ENCODE peak calls at places on chromosomes 12 and 14, in six cellular contexts. K is upper lobe of left lung, Y is stomach, W is breast epithelium, H is HepG2, A is spleen. Q is an unnamed sample. For H3K4me1, the result is how much of the 10 kb centered on the place peaks cover.

GRCh38 chr14:99544971-99545370 is 59.0 kb downstream of the CCDC85C start:
- DNase-seq in K (no peak), Y (no peak), W (no peak), H (no peak), A (no peak), Q (no peak)

GRCh38 chr14:47917344-47917954 is 242.0 kb upstream of the MDGA2 start:
- DNase-seq in K (no peak), Y (no peak), W (no peak), H (peak), A (no peak), Q (no peak)

GRCh38 chr12:114499338-114499737 is 93.4 kb upstream of the TBX5 start:
- DNase-seq in K (no peak), Y (no peak), W (no peak), H (no peak), A (no peak), Q (no peak)

GRCh38 chr14:22561661-22562579 is 27.1 kb downstream of the DAD1 start:
- DNase-seq in K (no peak), Y (no peak), W (no peak), H (peak), A (no peak), Q (no peak)

GRCh38 chr12:109277899-109278762 is 31.0 kb downstream of the FOXN4 start:
- DNase-seq in K (no peak), Y (no peak), W (no peak), H (peak), A (no peak), Q (no peak)

GRCh38 chr12:112261559-112261958 is 120.7 kb downstream of the HECTD4 start:
- DNase-seq in K (no peak), Y (no peak), W (no peak), H (peak), A (no peak), Q (no peak)

GRCh38 chr12:8823565-8824300 is 1.3 kb downstream of the A2ML1 start:
- DNase-seq in K (no peak), Y (no peak), W (no peak), H (no peak), A (no peak), Q (peak)

GRCh38 chr12:119050663-119051062 is 69.3 kb downstream of the SRRM4 start:
- DNase-seq in K (no peak), Y (no peak), W (no peak), H (no peak), A (no peak), Q (no peak)

GRCh38 chr12:109879332-109880048 is 851 bp downstream of the GLTP start:
- DNase-seq in K (no peak), Y (no peak), W (no peak), H (no peak), A (no peak), Q (no peak)

GRCh38 chr12:62632521-62632920 is 165.9 kb downstream of the MON2 start:
- DNase-seq in K (peak), Y (no peak), W (peak), H (peak), A (peak), Q (no peak)

GRCh38 chr14:54738009-54738408 is 164.6 kb downstream of the GCH1 start:
- DNase-seq in K (no peak), Y (no peak), W (no peak), H (no peak), A (no peak), Q (no peak)

GRCh38 chr12:64691793-64692583 is 67.2 kb downstream of the GNS start:
- DNase-seq in K (no peak), Y (no peak), W (no peak), H (no peak), A (no peak), Q (no peak)

GRCh38 chr12:51424662-51425539 is at the start of gene SLC4A8:
- DNase-seq in K (peak), Y (peak), W (peak), H (peak), A (peak), Q (no peak)

GRCh38 chr12:23895792-23896218 is 53.7 kb downstream of the SOX5 start:
- DNase-seq in K (no peak), Y (no peak), W (no peak), H (no peak), A (no peak), Q (no peak)

GRCh38 chr12:82694276-82694675 is 7.6 kb downstream of the TMTC2 start:
- DNase-seq in K (no peak), Y (no peak), W (no peak), H (no peak), A (no peak), Q (no peak)

GRCh38 chr14:105492966-105493871 is 2.2 kb downstream of the TEDC1 start:
- DNase-seq in K (peak), Y (no peak), W (no peak), H (no peak), A (peak), Q (no peak)

GRCh38 chr14:32934891-32935633 is 3.6 kb upstream of the NPAS3 start:
- DNase-seq in K (no peak), Y (no peak), W (no peak), H (no peak), A (no peak), Q (no peak)

GRCh38 chr14:21704340-21704737 is 30.7 kb upstream of the OR4E1 start:
- DNase-seq in K (no peak), Y (no peak), W (no peak), H (no peak), A (no peak), Q (no peak)

GRCh38 chr12:4069046-4070010 is 196.1 kb upstream of the PARP11 start:
- DNase-seq in K (no peak), Y (no peak), W (no peak), H (no peak), A (no peak), Q (no peak)

GRCh38 chr12:3129301-3130052 is 52.3 kb downstream of the TSPAN9 start:
- DNase-seq in K (no peak), Y (no peak), W (no peak), H (no peak), A (no peak), Q (no peak)

GRCh38 chr12:124453419-124454351 is 113.7 kb downstream of the NCOR2 start:
- DNase-seq in K (peak), Y (peak), W (peak), H (no peak), A (peak), Q (no peak)

GRCh38 chr14:96938946-96939345 is 141.8 kb downstream of the VRK1 start:
- DNase-seq in K (no peak), Y (no peak), W (no peak), H (no peak), A (no peak), Q (no peak)

GRCh38 chr14:101186544-101186943 is 283.0 kb upstream of the RTL1 start:
- DNase-seq in K (no peak), Y (peak), W (no peak), H (no peak), A (peak), Q (no peak)

GRCh38 chr12:49225551-49226166 is 36.8 kb upstream of the TUBA1A start:
- DNase-seq in K (peak), Y (no peak), W (no peak), H (no peak), A (no peak), Q (no peak)

GRCh38 chr14:69553221-69553620 is 21.4 kb downstream of the CCDC177 start:
- DNase-seq in K (no peak), Y (no peak), W (no peak), H (no peak), A (no peak), Q (no peak)

GRCh38 chr12:88579941-88580871 is at the start of gene KITLG:
- DNase-seq in K (peak), Y (peak), W (peak), H (peak), A (peak), Q (no peak)

GRCh38 chr12:88579572-88579940 is 715 bp downstream of the KITLG start:
- DNase-seq in K (peak), Y (peak), W (no peak), H (no peak), A (peak), Q (no peak)

GRCh38 chr12:88578821-88579518 is 1.3 kb downstream of the KITLG start:
- DNase-seq in K (no peak), Y (no peak), W (no peak), H (peak), A (no peak), Q (no peak)

GRCh38 chr12:88577537-88577936 is 2.7 kb downstream of the KITLG start:
- DNase-seq in K (no peak), Y (no peak), W (no peak), H (no peak), A (no peak), Q (no peak)

DNA sequence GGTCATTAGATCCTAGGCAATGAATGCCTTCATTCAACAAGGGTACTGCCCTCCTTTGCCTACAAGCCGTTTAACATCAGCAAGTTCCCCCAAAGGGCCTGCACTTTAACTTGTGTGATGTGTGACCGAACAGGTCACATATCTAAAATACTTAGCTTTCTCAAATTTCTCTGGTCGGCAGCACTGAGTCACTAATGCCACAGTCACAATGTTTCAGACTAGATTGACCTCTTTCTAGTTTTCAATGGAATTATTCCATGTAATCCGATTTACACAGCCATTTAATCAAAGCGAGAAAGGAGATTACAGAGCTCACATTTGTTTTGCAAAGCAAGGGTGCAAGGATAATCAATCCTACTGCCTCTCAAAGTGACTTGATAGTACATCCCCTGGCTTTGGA is 2.0 kb downstream of the KITLG start:
- DNase-seq in K (no peak), Y (no peak), W (no peak), H (peak), A (no peak), Q (no peak)
- TF ChIP-seq POLR2AphosphoS5 in K (no peak), Y (no peak), W (no peak), H (no peak), A (no peak), Q (no peak)

DNA sequence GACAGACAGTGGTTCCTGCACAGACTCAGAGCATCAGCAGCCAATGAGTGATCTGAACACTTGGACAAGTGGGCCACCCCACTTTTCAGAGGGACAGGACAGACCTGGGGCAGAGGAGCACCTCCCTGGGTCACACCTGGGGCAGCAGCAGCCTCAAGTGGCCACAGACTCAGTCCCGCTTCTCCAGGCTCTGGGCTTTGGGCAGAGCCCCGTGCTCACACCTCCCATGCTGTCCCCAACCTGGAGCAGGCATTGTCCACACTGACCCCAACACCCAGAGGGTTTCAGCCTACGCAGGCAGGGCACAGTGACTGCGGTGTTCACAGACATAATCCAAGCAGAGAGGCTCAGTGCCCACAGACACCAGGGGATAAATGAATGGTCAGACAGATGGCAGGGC is 135.5 kb upstream of the SFSWAP start:
- DNase-seq in K (no peak), Y (no peak), W (no peak), H (no peak), A (no peak), Q (no peak)
- H3K4me1 ChIP-seq in K (under half), Y (under half), W (under half), H (under half), A (under half), Q (under half)

DNA sequence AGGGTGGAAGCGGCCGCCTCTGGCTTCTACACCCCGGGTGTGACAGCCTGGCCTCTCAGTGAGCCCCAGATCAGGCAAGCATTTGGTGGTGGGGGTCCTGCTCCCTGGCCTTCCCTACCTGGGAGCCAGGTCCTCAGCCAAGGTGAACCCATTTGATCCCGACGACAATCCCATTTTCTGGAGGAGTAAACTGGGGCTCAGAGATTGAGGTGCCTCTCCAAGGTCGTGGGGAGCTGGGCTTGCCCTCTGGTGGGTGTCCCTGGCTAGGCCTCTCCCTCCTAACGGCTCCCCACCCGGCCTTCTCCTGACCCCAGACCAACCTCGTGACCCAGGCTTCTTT is 2.7 kb upstream of the EXOC3L4 start:
- DNase-seq in K (no peak), Y (no peak), W (no peak), H (no peak), A (no peak), Q (no peak)
- TF ChIP-seq CTCF in K (no peak), Y (no peak), W (no peak), H (no peak), A (no peak), Q (no peak)

GRCh38 chr12:122208073-122208820 is 4.7 kb downstream of the B3GNT4 start:
- DNase-seq in K (no peak), Y (no peak), W (no peak), H (no peak), A (no peak), Q (no peak)

GRCh38 chr12:122205590-122205925 is 2.0 kb downstream of the B3GNT4 start:
- DNase-seq in K (no peak), Y (no peak), W (no peak), H (no peak), A (no peak), Q (no peak)

GRCh38 chr12:122207391-122207790 is 3.9 kb downstream of the B3GNT4 start:
- DNase-seq in K (no peak), Y (no peak), W (no peak), H (no peak), A (no peak), Q (no peak)

GRCh38 chr12:122206111-122206881 is 2.8 kb downstream of the B3GNT4 start:
- DNase-seq in K (peak), Y (no peak), W (no peak), H (no peak), A (no peak), Q (no peak)

GRCh38 chr12:122206976-122207375 is 3.5 kb downstream of the B3GNT4 start:
- DNase-seq in K (no peak), Y (no peak), W (no peak), H (no peak), A (no peak), Q (no peak)
- TF ChIP-seq POLR2AphosphoS5 in K (no peak), Y (no peak), W (no peak), H (no peak), A (no peak), Q (no peak)

DNA sequence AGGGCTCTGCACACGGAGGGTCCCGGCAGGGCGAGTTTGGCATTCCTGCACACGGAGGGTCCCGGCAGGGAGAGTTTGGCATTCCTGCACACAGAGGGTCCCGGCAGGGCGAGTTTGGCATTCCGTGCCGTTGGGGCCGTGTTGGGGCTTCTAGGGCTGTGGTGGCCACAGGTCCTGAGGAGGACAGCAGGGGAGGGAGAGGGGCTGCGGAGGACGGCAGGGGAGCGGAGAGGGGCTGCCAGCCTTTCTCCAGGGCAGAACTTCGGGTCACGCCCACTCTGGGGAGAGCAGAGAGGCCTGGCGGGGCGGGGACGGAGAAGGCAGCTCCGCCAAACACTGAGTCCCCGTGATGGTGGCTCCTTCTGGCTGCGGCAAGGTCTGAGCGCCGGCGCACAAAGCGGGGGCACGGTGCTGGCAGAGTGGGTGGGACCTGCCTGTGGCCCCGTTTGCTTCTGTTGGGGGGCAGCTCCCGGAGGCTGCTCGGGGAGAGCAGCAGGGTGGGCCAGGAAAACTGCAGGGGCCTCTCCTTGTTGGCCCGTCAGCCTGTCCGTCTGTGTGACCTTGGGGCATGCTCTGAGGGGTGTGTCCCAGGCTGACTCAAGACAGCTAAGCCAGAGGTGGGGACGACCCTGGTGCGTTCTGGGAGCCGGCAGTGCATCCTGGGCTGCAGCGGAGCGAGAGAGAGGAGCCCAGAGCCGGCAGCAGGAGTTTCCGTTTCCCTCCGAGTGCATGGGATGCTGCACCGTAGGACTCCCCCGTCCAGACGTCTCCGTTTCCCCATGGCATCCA is 60.2 kb downstream of the LRCOL1 start:
- DNase-seq in K (no peak), Y (no peak), W (no peak), H (no peak), A (no peak), Q (no peak)
- H3K4me1 ChIP-seq in K (under half), Y (under half), W (under half), H (under half), A (under half), Q (under half)

GRCh38 chr12:13896063-13896626 is 85.3 kb downstream of the GRIN2B start:
- DNase-seq in K (no peak), Y (no peak), W (no peak), H (no peak), A (no peak), Q (no peak)
- TF ChIP-seq CTCF in K (no peak), Y (no peak), W (no peak), H (no peak), A (no peak), Q (no peak)

DNA sequence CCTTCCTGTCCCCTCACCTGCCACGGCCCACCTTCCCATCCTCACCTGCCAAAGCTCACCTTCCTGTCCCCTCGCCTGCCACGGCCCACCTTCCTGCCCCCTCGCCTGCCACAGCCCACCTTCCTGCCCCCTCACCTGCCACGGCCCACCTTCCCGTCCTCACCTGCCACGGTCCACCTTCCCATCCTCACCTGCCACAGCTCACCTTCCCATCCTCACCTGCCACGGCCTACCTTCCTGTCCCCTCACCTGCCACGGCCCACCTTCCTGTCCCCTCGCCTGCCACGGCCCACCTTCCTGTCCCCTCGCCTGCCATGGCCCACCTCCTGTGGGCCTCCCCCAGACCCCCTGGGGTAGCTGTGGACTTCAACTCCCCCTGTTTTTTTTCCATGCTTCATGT is 48.8 kb upstream of the GPR68 start:
- DNase-seq in K (no peak), Y (no peak), W (no peak), H (no peak), A (no peak), Q (peak)
- TF ChIP-seq POLR2AphosphoS5 in K (no peak), Y (no peak), W (no peak), H (no peak), A (no peak), Q (no peak)

Q was measured in vagina.